ENCODE peak calls at places on chromosomes 6 and 20, in five cellular contexts. M, Q, Y, C and B are unnamed samples.

GRCh38 chr20:37776049-37776448 is 82.2 kb downstream of the CTNNBL1 start:
- DNase-seq in M (no peak), Q (no peak), Y (no peak), C (no peak), B (no peak)

GRCh38 chr6:16559091-16559490 is 202.2 kb downstream of the ATXN1 start:
- DNase-seq in M (no peak), Q (no peak), Y (no peak), C (no peak), B (no peak)

GRCh38 chr6:48628316-48628715 is 517.3 kb upstream of the PTCHD4 start:
- DNase-seq in M (no peak), Q (no peak), Y (no peak), C (no peak), B (no peak)

GRCh38 chr6:5866547-5867051 is 140.1 kb downstream of the NRN1 start:
- DNase-seq in M (no peak), Q (no peak), Y (peak), C (no peak), B (no peak)

GRCh38 chr20:57327820-57328219 is 1.8 kb upstream of the SPO11 start:
- DNase-seq in M (no peak), Q (no peak), Y (no peak), C (no peak), B (no peak)

GRCh38 chr6:48240287-48240686 is 129.3 kb upstream of the PTCHD4 start:
- DNase-seq in M (no peak), Q (no peak), Y (no peak), C (no peak), B (no peak)

GRCh38 chr6:13273931-13274706 is 54.2 kb downstream of the TBC1D7 start:
- DNase-seq in M (no peak), Q (no peak), Y (peak), C (no peak), B (peak)

GRCh38 chr6:114955363-114955762 is 612.5 kb upstream of the HS3ST5 start:
- DNase-seq in M (no peak), Q (no peak), Y (no peak), C (no peak), B (no peak)

GRCh38 chr6:150368762-150369161 is at the start of gene IYD:
- DNase-seq in M (no peak), Q (no peak), Y (no peak), C (peak), B (no peak)

GRCh38 chr20:24746351-24746685 is 202.8 kb upstream of the CST7 start:
- DNase-seq in M (peak), Q (no peak), Y (no peak), C (peak), B (peak)

GRCh38 chr6:90131091-90131490 is 165.6 kb downstream of the BACH2 start:
- DNase-seq in M (no peak), Q (no peak), Y (no peak), C (no peak), B (no peak)

GRCh38 chr6:85490516-85491248 is 40.8 kb downstream of the NT5E start:
- DNase-seq in M (peak), Q (no peak), Y (no peak), C (no peak), B (no peak)

GRCh38 chr20:53707341-53708102 is 113.9 kb upstream of the ZNF217 start:
- DNase-seq in M (no peak), Q (no peak), Y (peak), C (no peak), B (no peak)

GRCh38 chr6:100465701-100466409 is 1.1 kb upstream of the SIM1 start:
- DNase-seq in M (no peak), Q (no peak), Y (no peak), C (no peak), B (no peak)
- H3K4me3 ChIP-seq in M (no peak), Q (no peak), Y (no peak), C (no peak), B (no peak)

DNA sequence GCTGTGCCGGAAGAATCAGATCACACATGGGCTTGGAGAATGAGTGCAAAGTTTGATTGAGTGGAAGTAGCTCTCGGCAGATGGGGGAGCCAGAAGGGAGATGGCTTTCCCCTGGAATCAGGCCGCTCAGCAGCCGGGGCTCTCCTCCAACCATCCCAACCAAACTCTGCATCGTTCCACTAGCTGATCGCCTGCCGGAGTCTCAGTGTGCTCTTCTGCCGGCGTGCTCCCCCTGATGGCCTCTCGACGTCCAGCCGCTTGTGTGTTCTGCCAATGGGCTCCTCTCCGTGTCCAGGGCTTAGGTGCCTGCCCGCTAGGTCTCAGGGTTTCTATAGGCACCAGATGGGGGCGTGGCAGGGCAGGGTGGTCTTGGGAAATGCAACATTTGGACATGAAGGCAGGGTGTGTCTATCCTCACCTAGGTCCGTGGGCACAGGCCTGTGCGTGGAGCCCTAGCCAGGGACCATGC is 4.9 kb upstream of the BIRC7 start:
- DNase-seq in M (no peak), Q (peak), Y (peak), C (no peak), B (no peak)
- TF ChIP-seq POLR2A in M (no peak), Q (no peak), Y (no peak), C (no peak), B (no peak)

GRCh38 chr6:160073272-160073671 is 48.3 kb upstream of the SLC22A1 start:
- DNase-seq in M (no peak), Q (no peak), Y (no peak), C (no peak), B (no peak)

GRCh38 chr6:160069459-160069858 is 52.2 kb upstream of the SLC22A1 start:
- DNase-seq in M (no peak), Q (no peak), Y (no peak), C (no peak), B (no peak)

GRCh38 chr6:160070427-160070826 is 51.2 kb upstream of the SLC22A1 start:
- DNase-seq in M (no peak), Q (no peak), Y (no peak), C (no peak), B (no peak)

GRCh38 chr6:160070831-160071230 is 50.8 kb upstream of the SLC22A1 start:
- DNase-seq in M (no peak), Q (no peak), Y (no peak), C (no peak), B (no peak)

DNA sequence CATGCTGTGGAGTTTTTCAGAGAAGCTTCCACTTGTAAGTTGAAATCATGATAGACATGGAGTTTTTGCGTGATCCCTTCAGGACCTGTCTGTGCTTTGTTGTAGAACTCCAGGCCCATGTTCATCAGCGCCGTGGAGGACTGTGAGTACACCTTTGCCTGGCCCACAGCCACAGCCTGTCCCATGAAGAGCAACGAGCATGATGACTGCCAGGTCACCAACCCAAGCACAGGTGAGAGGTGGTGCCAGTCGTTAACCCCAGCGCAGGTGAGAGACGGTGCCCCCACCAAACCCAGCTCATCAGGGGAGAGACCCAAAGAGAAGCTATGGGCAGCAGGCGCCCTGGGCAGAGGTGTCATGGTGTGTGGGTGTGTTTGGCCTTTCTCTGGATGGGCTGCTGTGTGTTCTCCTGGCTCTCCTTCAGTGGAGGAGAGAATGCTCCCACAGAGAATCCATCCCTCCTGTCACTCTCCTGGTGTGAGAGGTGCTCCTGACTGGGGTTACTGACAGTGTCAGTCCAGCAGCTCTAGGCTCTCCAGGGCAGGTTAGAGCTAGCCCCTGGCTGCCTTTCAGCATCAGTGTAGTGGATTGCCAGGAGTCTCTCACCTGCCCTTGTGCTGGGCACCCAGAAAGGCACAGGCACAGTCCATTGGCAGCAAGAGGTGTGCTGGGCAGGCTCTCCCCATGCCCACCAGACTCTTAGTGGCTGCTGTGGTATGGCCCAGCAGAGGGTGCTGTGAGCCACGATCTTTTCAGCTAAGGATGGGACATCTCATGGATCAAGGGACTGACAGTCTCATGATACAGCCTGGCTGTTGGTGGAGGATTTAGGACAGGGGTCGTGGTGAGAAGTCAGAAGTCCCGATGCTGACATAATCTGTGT is 49.6 kb upstream of the SLC22A1 start:
- DNase-seq in M (no peak), Q (no peak), Y (peak), C (peak), B (no peak)
- TF ChIP-seq CTCF in M (peak), Q (no peak), Y (peak), C (no peak), B (no peak)

GRCh38 chr20:50276119-50277063 is 85.8 kb downstream of the CEBPB start:
- DNase-seq in M (no peak), Q (no peak), Y (peak), C (no peak), B (no peak)

GRCh38 chr20:50271674-50272412 is 81.2 kb downstream of the CEBPB start:
- DNase-seq in M (no peak), Q (no peak), Y (peak), C (no peak), B (no peak)

GRCh38 chr20:50274570-50275430 is 84.2 kb downstream of the CEBPB start:
- DNase-seq in M (no peak), Q (no peak), Y (peak), C (no peak), B (peak)

GRCh38 chr20:50272413-50273120 is 81.9 kb downstream of the CEBPB start:
- DNase-seq in M (no peak), Q (no peak), Y (no peak), C (no peak), B (no peak)

DNA sequence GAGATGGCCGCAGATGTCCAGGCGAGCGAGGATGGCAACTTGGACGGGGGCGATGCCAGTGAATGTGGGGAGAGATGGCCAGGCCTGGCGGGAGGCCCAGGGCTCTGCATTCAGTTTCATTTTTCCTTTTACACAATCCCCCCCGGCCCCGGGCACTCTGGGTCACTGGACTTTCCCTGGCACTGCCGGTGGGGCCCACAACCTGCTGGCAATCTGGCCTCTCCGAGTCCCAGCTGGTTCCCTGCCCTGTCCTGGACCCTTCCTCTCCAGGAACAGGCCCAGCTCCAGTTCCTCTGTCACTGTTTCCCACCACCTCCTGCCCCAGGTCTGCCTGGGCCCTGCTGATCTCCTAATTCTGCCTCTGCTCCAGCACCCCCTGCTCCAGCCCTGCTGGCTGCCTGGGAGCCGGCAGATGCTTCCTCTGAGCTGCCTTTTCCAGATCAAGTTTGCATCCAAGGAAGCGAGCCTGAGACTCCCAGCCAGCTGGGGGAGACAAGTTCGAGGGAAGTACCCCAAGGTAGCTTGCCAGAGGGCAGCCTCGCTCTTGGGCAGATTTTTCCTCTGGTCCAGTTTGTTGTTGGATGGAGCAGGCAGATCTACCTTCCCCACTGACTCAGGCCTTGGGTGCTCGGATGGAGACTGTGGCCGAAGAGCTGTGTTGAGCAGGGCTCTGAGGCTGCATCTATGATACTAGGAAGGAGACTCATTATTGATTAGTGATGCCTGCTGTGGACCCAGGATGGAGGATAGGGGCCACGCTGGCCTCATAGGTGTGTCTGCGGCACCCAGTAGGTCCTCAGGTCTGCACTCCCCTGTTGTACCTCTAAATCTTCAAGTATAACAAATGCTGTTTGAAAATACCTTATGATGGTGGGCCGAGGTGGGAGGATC is 83.2 kb downstream of the CEBPB start:
- DNase-seq in M (no peak), Q (no peak), Y (no peak), C (no peak), B (no peak)
- H3K4me3 ChIP-seq in M (no peak), Q (no peak), Y (no peak), C (no peak), B (no peak)

DNA sequence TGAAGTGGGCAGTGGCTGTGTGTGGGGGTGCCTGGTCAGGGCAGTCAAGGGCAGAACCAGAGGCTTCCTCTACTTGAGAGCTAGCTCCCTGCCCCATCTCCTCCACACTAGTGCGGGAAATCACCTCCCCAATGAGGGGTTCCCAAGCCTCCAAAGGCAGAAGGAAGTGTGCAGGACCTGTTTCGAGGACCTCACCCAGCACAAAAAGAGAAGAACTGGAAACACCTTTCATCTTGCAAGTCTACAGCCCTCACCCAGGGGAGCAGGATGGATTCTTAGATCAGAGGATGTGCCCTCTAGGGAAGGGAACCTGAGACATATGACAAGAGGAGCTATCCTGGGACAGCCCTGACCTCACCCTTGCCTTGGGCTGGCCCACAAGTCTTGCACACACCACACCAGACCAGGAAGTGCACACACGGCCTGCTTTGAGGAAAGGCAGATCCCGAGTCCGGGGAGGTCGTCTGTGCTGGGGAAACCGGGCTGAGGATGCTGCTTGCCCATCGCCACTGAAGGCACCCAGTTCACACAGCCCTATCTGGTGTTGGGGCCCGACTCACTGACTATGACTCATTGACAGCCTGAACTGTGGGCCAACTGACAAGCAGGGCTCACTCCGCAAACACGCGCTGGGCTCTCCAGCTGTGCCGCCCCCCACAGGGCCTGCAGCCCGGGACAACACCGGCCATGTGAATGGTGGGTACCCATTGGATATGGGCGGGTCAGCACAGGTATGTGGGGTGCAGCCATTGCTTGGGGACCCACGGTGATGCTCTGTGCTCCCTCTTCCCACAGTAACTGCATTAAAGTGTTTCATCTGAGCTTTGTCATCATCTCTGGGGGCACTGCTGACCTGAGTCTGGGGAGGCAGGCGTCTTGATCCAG is 1.8 kb downstream of the SAMD10 start:
- DNase-seq in M (no peak), Q (no peak), Y (peak), C (peak), B (no peak)
- TF ChIP-seq POLR2A in M (no peak), Q (no peak), Y (no peak), C (no peak), B (no peak)

GRCh38 chr6:41356838-41357237 is 21.4 kb downstream of the NCR2 start:
- DNase-seq in M (no peak), Q (no peak), Y (no peak), C (no peak), B (no peak)
- TF ChIP-seq CTCF in M (no peak), Q (no peak), Y (peak), C (no peak), B (no peak)

GRCh38 chr6:27288136-27289044 is 23.7 kb downstream of the POM121L2 start:
- DNase-seq in M (no peak), Q (no peak), Y (peak), C (no peak), B (no peak)

GRCh38 chr6:27286141-27286540 is 25.9 kb downstream of the POM121L2 start:
- DNase-seq in M (no peak), Q (no peak), Y (no peak), C (no peak), B (no peak)

GRCh38 chr6:27290850-27291208 is 21.2 kb downstream of the POM121L2 start:
- DNase-seq in M (no peak), Q (no peak), Y (no peak), C (no peak), B (no peak)

GRCh38 chr6:27290065-27290849 is 21.8 kb downstream of the POM121L2 start:
- DNase-seq in M (no peak), Q (no peak), Y (no peak), C (no peak), B (no peak)

GRCh38 chr6:27287751-27288135 is 24.3 kb downstream of the POM121L2 start:
- DNase-seq in M (no peak), Q (no peak), Y (no peak), C (no peak), B (no peak)
- H3K4me3 ChIP-seq in M (no peak), Q (no peak), Y (peak), C (no peak), B (no peak)

GRCh38 chr6:38498085-38498484 is 141.6 kb downstream of the BTBD9 start:
- DNase-seq in M (no peak), Q (no peak), Y (no peak), C (no peak), B (no peak)

GRCh38 chr6:38495922-38496635 is 143.7 kb downstream of the BTBD9 start:
- DNase-seq in M (no peak), Q (no peak), Y (no peak), C (no peak), B (no peak)

GRCh38 chr6:38495511-38495910 is 144.2 kb downstream of the BTBD9 start:
- DNase-seq in M (no peak), Q (no peak), Y (no peak), C (no peak), B (no peak)

GRCh38 chr6:38499046-38499445 is 140.7 kb downstream of the BTBD9 start:
- DNase-seq in M (no peak), Q (no peak), Y (no peak), C (no peak), B (no peak)

GRCh38 chr6:38497546-38497945 is 142.2 kb downstream of the BTBD9 start:
- DNase-seq in M (no peak), Q (no peak), Y (no peak), C (no peak), B (no peak)
- TF ChIP-seq POLR2A in M (no peak), Q (no peak), Y (no peak), C (no peak), B (no peak)

DNA sequence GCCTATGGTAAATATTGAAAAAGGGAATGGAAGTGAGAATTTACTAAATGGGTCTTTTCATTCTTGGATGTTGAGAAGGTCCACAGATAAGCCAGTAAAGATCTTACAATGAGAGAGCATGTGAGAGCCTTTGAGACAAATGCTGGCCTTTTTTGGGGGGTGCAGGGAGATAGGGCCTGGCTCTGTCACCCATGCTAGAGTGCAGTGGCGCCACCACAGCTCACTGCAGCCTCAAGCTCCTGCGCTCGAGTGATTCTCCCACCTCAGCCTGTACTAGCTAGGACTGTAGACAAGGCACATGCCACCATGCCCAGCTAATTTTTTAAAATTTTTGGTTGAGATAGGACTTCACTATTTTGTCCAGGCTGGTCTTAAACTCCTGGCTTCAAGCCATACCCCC is 63.2 kb upstream of the TMEM181 start:
- DNase-seq in M (no peak), Q (no peak), Y (no peak), C (no peak), B (no peak)
- TF ChIP-seq CTCF in M (no peak), Q (no peak), Y (no peak), C (no peak), B (no peak)